ENCODE peak calls at places on chromosomes 16 and 17, in six cellular contexts. Y, P, T, U, K and C are unnamed samples.

GRCh38 chr16:81448154-81449131 is 3.8 kb downstream of the CMIP start:
- DNase-seq in K (no peak), T (no peak), P (no peak), Y (no peak), U (no peak), C (no peak)

GRCh38 chr17:79183221-79184158 is 108.9 kb downstream of the ENGASE start:
- DNase-seq in U (no peak), Y (peak), K (peak), P (no peak), T (no peak), C (no peak)

GRCh38 chr17:19728114-19728495 is 11.7 kb upstream of the SLC47A2 start:
- DNase-seq in Y (no peak), P (no peak), U (no peak), T (no peak), K (no peak), C (no peak)

GRCh38 chr16:88437367-88437964 is 15.6 kb upstream of the ZFPM1 start:
- DNase-seq in Y (peak), U (peak), K (peak), P (no peak), T (peak), C (no peak)

GRCh38 chr16:12295395-12295794 is 318.9 kb downstream of the SNX29 start:
- DNase-seq in U (no peak), Y (no peak), T (no peak), P (no peak), K (no peak), C (no peak)

GRCh38 chr17:39738568-39738901 is 797 bp downstream of the GRB7 start:
- DNase-seq in P (no peak), K (no peak), Y (no peak), T (peak), U (peak), C (no peak)

GRCh38 chr16:49012961-49013726 is 268.5 kb downstream of the CBLN1 start:
- DNase-seq in U (no peak), T (no peak), P (peak), Y (no peak), K (no peak), C (no peak)

GRCh38 chr16:12793120-12793889 is 10.4 kb downstream of the CPPED1 start:
- DNase-seq in Y (no peak), U (no peak), K (no peak), P (no peak), T (peak), C (no peak)

GRCh38 chr17:71613996-71614395 is 506.8 kb upstream of the SOX9 start:
- DNase-seq in P (no peak), T (no peak), K (no peak), U (no peak), Y (no peak), C (no peak)